ENCODE peak calls at places on chromosomes 2 and 18, in six cellular contexts. P is kidney epithelial cell, X is astrocyte of the spinal cord, C is neural progenitor cell, I is HCT116, N is upper lobe of left lung. H is an unnamed sample.

GRCh38 chr2:67446504-67446911 is 49.4 kb downstream of the ETAA1 start:
- DNase-seq in P (no peak), X (peak; percentile 52), C (no peak), I (no peak), N (no peak), H (peak; percentile 54)

GRCh38 chr18:50704541-50704940 is 115.3 kb downstream of the MRO start:
- DNase-seq in P (no peak), X (no peak), C (no peak), I (no peak), N (no peak), H (peak; percentile 5)

GRCh38 chr2:238906936-238907716 is 59.2 kb downstream of the TWIST2 start:
- DNase-seq in P (no peak), X (no peak), C (peak; percentile 19), I (no peak), N (no peak), H (no peak)

GRCh38 chr2:236744316-236745105 is 174.9 kb downstream of the ACKR3 start:
- DNase-seq in P (peak; percentile 69), X (peak; percentile 99), C (no peak), I (no peak), N (no peak), H (peak; percentile 99)

GRCh38 chr2:186894478-186894877 is 45.5 kb upstream of the ZSWIM2 start:
- DNase-seq in P (no peak), X (no peak), C (no peak), I (no peak), N (no peak), H (no peak)

GRCh38 chr18:32768646-32769206 is 4.1 kb downstream of the KLHL14 start:
- DNase-seq in P (no peak), X (no peak), C (no peak), I (no peak), N (no peak), H (no peak)

GRCh38 chr2:199092419-199092818 is 365.3 kb downstream of the SATB2 start:
- DNase-seq in P (no peak), X (no peak), C (no peak), I (no peak), N (peak; percentile 33), H (no peak)

GRCh38 chr18:50079571-50080295 is 115.2 kb downstream of the MYO5B start:
- DNase-seq in P (no peak), X (no peak), C (no peak), I (no peak), N (peak; percentile 28), H (no peak)

GRCh38 chr2:174903243-174903513 is 102.0 kb downstream of the CHN1 start:
- DNase-seq in P (no peak), X (no peak), C (no peak), I (no peak), N (no peak), H (no peak)

GRCh38 chr2:100321181-100321880 is 970 bp downstream of the LONRF2 start:
- DNase-seq in P (no peak), X (peak; percentile 31), C (peak; percentile 80), I (no peak), N (peak; percentile 65), H (peak; percentile 25)
- TF ChIP-seq CTCF in P (peak; percentile 10), X (no peak), C (peak; percentile 47), I (no peak), N (no peak), H (no peak)

DNA sequence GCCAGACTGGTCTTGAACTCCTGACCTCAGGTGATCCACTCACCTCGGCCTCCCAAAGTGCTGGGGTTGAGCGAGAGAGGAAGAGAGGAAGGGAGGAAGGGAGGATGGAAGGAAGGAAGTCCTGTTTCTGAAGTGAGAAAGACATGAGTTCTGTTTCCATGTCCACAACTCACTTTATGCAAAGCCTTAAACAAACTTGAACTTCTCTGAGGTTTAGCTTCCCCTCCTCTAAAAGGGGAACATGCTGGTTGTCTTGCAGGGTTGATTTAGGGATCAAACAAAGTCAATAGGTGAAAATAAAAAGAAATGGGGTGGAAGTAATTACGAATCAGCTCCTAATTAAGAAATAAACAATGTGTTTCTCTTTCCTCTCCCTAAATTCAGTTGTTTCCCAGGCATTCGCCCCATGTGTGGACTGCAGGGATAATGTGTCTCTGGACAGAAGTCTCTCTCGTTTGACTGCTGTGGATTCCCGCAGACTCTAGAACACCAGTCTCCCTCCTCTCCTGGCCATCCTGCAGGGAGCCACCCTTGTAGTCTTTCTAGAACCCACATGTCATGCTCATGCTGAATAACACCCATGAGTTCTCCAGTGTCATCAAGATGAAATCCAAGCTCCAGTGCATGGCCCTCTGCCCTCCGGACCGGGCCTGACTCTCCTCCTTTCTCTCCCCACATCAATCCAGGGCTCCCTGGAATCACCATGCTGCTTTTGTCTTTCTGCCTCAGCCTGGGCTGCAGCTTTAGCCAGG is 229.3 kb upstream of the TRIB2 start:
- DNase-seq in P (no peak), X (no peak), C (no peak), I (no peak), N (no peak), H (no peak)
- H3K4me3 ChIP-seq in P (no peak overlapping the region), X (no peak overlapping the region), C (no peak overlapping the region), I (no peak overlapping the region), N (no peak overlapping the region), H (no peak overlapping the region)

GRCh38 chr2:74079522-74080341 is 68.0 kb downstream of the BOLA3 start:
- DNase-seq in P (no peak), X (no peak), C (no peak), I (no peak), N (no peak), H (no peak)

GRCh38 chr2:74077636-74078035 is 70.1 kb downstream of the BOLA3 start:
- DNase-seq in P (no peak), X (peak; percentile 6), C (no peak), I (no peak), N (no peak), H (peak; percentile 23)

GRCh38 chr2:74078467-74078866 is 69.2 kb downstream of the BOLA3 start:
- DNase-seq in P (no peak), X (no peak), C (no peak), I (no peak), N (no peak), H (no peak)

GRCh38 chr2:74081030-74081429 is 66.7 kb downstream of the BOLA3 start:
- DNase-seq in P (no peak), X (no peak), C (no peak), I (no peak), N (no peak), H (no peak)

GRCh38 chr2:74080346-74080745 is 67.4 kb downstream of the BOLA3 start:
- DNase-seq in P (no peak), X (no peak), C (no peak), I (no peak), N (no peak), H (peak; percentile 27)
- TF ChIP-seq CTCF in P (peak; percentile 8), X (no peak), C (peak; percentile 31), I (no peak), N (no peak), H (peak; percentile 45)

GRCh38 chr2:241135737-241136136 is 13.5 kb downstream of the PASK start:
- DNase-seq in P (no peak), X (no peak), C (no peak), I (no peak), N (no peak), H (no peak)
- H3K4me3 ChIP-seq in P (no peak overlapping the region), X (no peak overlapping the region), C (no peak overlapping the region), I (no peak overlapping the region), N (no peak overlapping the region), H (no peak overlapping the region)

DNA sequence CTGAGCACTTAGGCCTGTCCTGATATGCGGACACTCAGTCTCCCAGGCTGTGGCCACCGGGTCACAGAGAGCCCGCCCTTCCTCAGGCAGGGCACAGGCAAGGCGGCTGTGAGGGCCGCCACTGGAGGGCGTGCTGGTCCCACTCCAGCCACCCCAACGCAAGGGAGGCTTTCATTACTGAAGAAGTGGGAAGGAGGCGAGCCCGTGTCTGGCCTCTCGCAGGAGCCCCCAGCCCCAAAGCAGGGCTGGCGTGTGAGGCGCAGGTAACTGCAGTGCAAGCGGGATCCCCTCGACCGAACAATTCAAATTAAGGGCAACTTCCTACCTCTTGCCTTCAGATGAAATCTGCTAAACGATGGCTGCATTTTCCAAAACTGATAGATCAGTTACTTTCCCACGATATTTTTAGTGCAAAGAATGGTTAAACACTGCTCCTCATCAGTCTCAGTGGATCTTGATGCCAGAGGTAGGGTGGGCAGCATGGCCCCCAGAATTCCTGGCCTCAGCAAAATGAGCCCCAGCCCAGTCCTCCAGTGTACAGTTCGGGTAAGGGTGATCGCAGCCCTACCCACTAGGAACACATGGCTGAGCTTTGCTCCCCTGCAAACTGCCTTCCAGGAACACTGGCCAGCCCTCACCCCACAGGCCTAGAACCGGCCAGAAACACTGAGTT is 97.2 kb downstream of the SEPTIN10 start:
- DNase-seq in P (no peak), X (no peak), C (peak; percentile 86), I (peak; percentile 33), N (peak; percentile 44), H (peak; percentile 24)
- TF ChIP-seq CTCF in P (peak; percentile 86), X (peak; percentile 58), C (peak; percentile 92), I (peak; percentile 91), N (no peak), H (peak; percentile 68)

GRCh38 chr2:178112202-178113152 is at the start of gene RBM45:
- DNase-seq in P (peak; percentile 63), X (peak; percentile 93), C (peak; percentile 96), I (peak; percentile 87), N (peak; percentile 94), H (peak; percentile 95)

GRCh38 chr2:178109813-178110212 is 2.4 kb upstream of the RBM45 start:
- DNase-seq in P (no peak), X (peak; percentile 56), C (peak; percentile 51), I (peak; percentile 33), N (no peak), H (peak; percentile 72)

GRCh38 chr2:178114462-178114861 is 2.2 kb downstream of the RBM45 start:
- DNase-seq in P (no peak), X (no peak), C (no peak), I (no peak), N (no peak), H (no peak)

GRCh38 chr2:178110681-178111080 is 1.6 kb upstream of the RBM45 start:
- DNase-seq in P (no peak), X (no peak), C (no peak), I (no peak), N (no peak), H (no peak)

GRCh38 chr2:178111743-178112142 is 494 bp upstream of the RBM45 start:
- DNase-seq in P (no peak), X (no peak), C (no peak), I (no peak), N (no peak), H (no peak)
- H3K4me3 ChIP-seq in P (no peak overlapping the region), X (peak overlapping the region; percentile 97), C (no peak overlapping the region), I (peak overlapping the region; percentile 97), N (no peak overlapping the region), H (no peak overlapping the region)